ENCODE peak calls at places on chromosome 1, in eight cellular contexts. One of them, this sample, is unnamed.

GRCh38 chr1:10866314-10867091 is 70.1 kb upstream of the CASZ1 start:
- DNase-seq in GM12892: no peak
- DNase-seq in IMR-90: peak
- DNase-seq in gastrocnemius medialis: no peak
- DNase-seq in transverse colon: peak
- DNase-seq in sigmoid colon: no peak
- DNase-seq in body of pancreas: peak
- DNase-seq in right lobe of liver: no peak
- DNase-seq in this sample: no peak

GRCh38 chr1:201490708-201491131 is 16.2 kb downstream of the CSRP1 start:
- DNase-seq in right lobe of liver: no peak
- DNase-seq in sigmoid colon: peak
- DNase-seq in gastrocnemius medialis: no peak
- DNase-seq in GM12892: no peak
- DNase-seq in body of pancreas: no peak
- DNase-seq in IMR-90: no peak
- DNase-seq in transverse colon: no peak
- DNase-seq in this sample: no peak

GRCh38 chr1:115251340-115251748 is 86.7 kb downstream of the NGF start:
- DNase-seq in sigmoid colon: no peak
- DNase-seq in IMR-90: peak
- DNase-seq in right lobe of liver: no peak
- DNase-seq in GM12892: no peak
- DNase-seq in gastrocnemius medialis: no peak
- DNase-seq in body of pancreas: no peak
- DNase-seq in transverse colon: no peak
- DNase-seq in this sample: no peak

GRCh38 chr1:177665935-177666334 is 303.9 kb downstream of the SEC16B start:
- DNase-seq in IMR-90: no peak
- DNase-seq in GM12892: no peak
- DNase-seq in transverse colon: no peak
- DNase-seq in sigmoid colon: no peak
- DNase-seq in body of pancreas: no peak
- DNase-seq in gastrocnemius medialis: no peak
- DNase-seq in right lobe of liver: no peak
- DNase-seq in this sample: no peak

GRCh38 chr1:10793129-10793651 is 3.3 kb downstream of the CASZ1 start:
- DNase-seq in gastrocnemius medialis: no peak
- DNase-seq in body of pancreas: peak
- DNase-seq in sigmoid colon: no peak
- DNase-seq in transverse colon: peak
- DNase-seq in right lobe of liver: no peak
- DNase-seq in GM12892: no peak
- DNase-seq in IMR-90: no peak
- DNase-seq in this sample: no peak

GRCh38 chr1:186212574-186213224 is 162.4 kb downstream of the TPR start:
- DNase-seq in transverse colon: peak
- DNase-seq in gastrocnemius medialis: no peak
- DNase-seq in body of pancreas: peak
- DNase-seq in sigmoid colon: peak
- DNase-seq in IMR-90: peak
- DNase-seq in GM12892: peak
- DNase-seq in right lobe of liver: peak
- DNase-seq in this sample: peak

GRCh38 chr1:37473431-37474050 is 839 bp upstream of the ZC3H12A start:
- DNase-seq in right lobe of liver: no peak
- DNase-seq in IMR-90: no peak
- DNase-seq in GM12892: no peak
- DNase-seq in sigmoid colon: no peak
- DNase-seq in gastrocnemius medialis: no peak
- DNase-seq in body of pancreas: peak
- DNase-seq in transverse colon: no peak
- DNase-seq in this sample: peak

GRCh38 chr1:67590329-67590728 is 94.7 kb upstream of the GADD45A start:
- DNase-seq in right lobe of liver: no peak
- DNase-seq in gastrocnemius medialis: peak
- DNase-seq in IMR-90: peak
- DNase-seq in transverse colon: peak
- DNase-seq in GM12892: no peak
- DNase-seq in body of pancreas: no peak
- DNase-seq in sigmoid colon: peak
- DNase-seq in this sample: no peak

GRCh38 chr1:43388021-43388575 is 1.5 kb downstream of the MED8 start:
- DNase-seq in transverse colon: no peak
- DNase-seq in gastrocnemius medialis: no peak
- DNase-seq in GM12892: no peak
- DNase-seq in right lobe of liver: no peak
- DNase-seq in sigmoid colon: no peak
- DNase-seq in IMR-90: peak
- DNase-seq in body of pancreas: no peak
- DNase-seq in this sample: peak

GRCh38 chr1:7808253-7808844 is 24.3 kb downstream of the PER3 start:
- DNase-seq in right lobe of liver: no peak
- DNase-seq in body of pancreas: no peak
- DNase-seq in transverse colon: no peak
- DNase-seq in GM12892: no peak
- DNase-seq in sigmoid colon: no peak
- DNase-seq in IMR-90: peak
- DNase-seq in gastrocnemius medialis: no peak
- DNase-seq in this sample: peak

GRCh38 chr1:230366504-230366915 is 59.6 kb downstream of the PGBD5 start:
- DNase-seq in GM12892: no peak
- DNase-seq in IMR-90: no peak
- DNase-seq in right lobe of liver: no peak
- DNase-seq in body of pancreas: no peak
- DNase-seq in gastrocnemius medialis: peak
- DNase-seq in sigmoid colon: no peak
- DNase-seq in transverse colon: no peak
- DNase-seq in this sample: no peak

GRCh38 chr1:183024352-183025337 is 1.4 kb downstream of the LAMC1 start:
- DNase-seq in sigmoid colon: no peak
- DNase-seq in IMR-90: no peak
- DNase-seq in GM12892: no peak
- DNase-seq in body of pancreas: no peak
- DNase-seq in transverse colon: no peak
- DNase-seq in gastrocnemius medialis: no peak
- DNase-seq in right lobe of liver: no peak
- DNase-seq in this sample: peak

GRCh38 chr1:240092301-240093119 is 827 bp downstream of the FMN2 start:
- DNase-seq in transverse colon: peak
- DNase-seq in body of pancreas: peak
- DNase-seq in right lobe of liver: no peak
- DNase-seq in IMR-90: peak
- DNase-seq in gastrocnemius medialis: no peak
- DNase-seq in GM12892: peak
- DNase-seq in sigmoid colon: peak
- DNase-seq in this sample: no peak

GRCh38 chr1:29266912-29267311 is 30.6 kb downstream of the PTPRU start:
- DNase-seq in gastrocnemius medialis: no peak
- DNase-seq in GM12892: no peak
- DNase-seq in transverse colon: no peak
- DNase-seq in body of pancreas: no peak
- DNase-seq in IMR-90: no peak
- DNase-seq in sigmoid colon: no peak
- DNase-seq in right lobe of liver: no peak
- DNase-seq in this sample: no peak

GRCh38 chr1:48051466-48052126 is 54.4 kb upstream of the TRABD2B start:
- DNase-seq in IMR-90: no peak
- DNase-seq in body of pancreas: no peak
- DNase-seq in sigmoid colon: no peak
- DNase-seq in gastrocnemius medialis: no peak
- DNase-seq in right lobe of liver: no peak
- DNase-seq in GM12892: no peak
- DNase-seq in transverse colon: no peak
- DNase-seq in this sample: no peak

GRCh38 chr1:155001688-155002474 is 721 bp upstream of the ZBTB7B start:
- DNase-seq in transverse colon: peak
- DNase-seq in gastrocnemius medialis: peak
- DNase-seq in GM12892: peak
- DNase-seq in right lobe of liver: peak
- DNase-seq in body of pancreas: peak
- DNase-seq in sigmoid colon: peak
- DNase-seq in IMR-90: peak
- DNase-seq in this sample: peak
- TF ChIP-seq POLR2A in transverse colon: peak
- TF ChIP-seq POLR2A in gastrocnemius medialis: peak
- TF ChIP-seq POLR2A in GM12892: no peak
- TF ChIP-seq POLR2A in right lobe of liver: peak
- TF ChIP-seq POLR2A in body of pancreas: peak
- TF ChIP-seq POLR2A in sigmoid colon: peak
- TF ChIP-seq POLR2A in IMR-90: no peak
- TF ChIP-seq POLR2A in this sample: no peak

DNA sequence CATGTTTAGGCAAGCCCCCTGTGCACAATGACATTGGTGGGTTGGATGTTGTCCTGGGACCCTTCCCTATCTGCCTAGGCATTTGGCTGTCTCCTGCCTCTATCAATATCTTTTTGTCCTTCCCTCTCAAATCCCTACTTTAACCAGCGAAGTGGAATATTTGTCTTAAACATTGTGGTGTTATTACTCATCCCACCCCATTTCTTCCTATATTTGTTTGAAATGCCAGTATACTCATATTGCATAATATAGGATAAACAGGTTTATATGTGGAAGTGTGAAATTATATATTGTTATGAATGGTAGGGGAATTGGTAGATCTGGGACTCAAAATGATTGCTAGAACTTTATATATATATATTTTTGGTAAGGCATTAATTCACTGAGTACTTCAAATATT is 80.0 kb downstream of the ADGRL2 start:
- DNase-seq in gastrocnemius medialis: no peak
- DNase-seq in body of pancreas: no peak
- DNase-seq in GM12892: no peak
- DNase-seq in sigmoid colon: no peak
- DNase-seq in IMR-90: peak
- DNase-seq in transverse colon: no peak
- DNase-seq in right lobe of liver: no peak
- DNase-seq in this sample: peak
- TF ChIP-seq POLR2A in gastrocnemius medialis: no peak
- TF ChIP-seq POLR2A in body of pancreas: no peak
- TF ChIP-seq POLR2A in GM12892: no peak
- TF ChIP-seq POLR2A in sigmoid colon: no peak
- TF ChIP-seq POLR2A in IMR-90: no peak
- TF ChIP-seq POLR2A in transverse colon: no peak
- TF ChIP-seq POLR2A in right lobe of liver: no peak
- TF ChIP-seq POLR2A in this sample: no peak

DNA sequence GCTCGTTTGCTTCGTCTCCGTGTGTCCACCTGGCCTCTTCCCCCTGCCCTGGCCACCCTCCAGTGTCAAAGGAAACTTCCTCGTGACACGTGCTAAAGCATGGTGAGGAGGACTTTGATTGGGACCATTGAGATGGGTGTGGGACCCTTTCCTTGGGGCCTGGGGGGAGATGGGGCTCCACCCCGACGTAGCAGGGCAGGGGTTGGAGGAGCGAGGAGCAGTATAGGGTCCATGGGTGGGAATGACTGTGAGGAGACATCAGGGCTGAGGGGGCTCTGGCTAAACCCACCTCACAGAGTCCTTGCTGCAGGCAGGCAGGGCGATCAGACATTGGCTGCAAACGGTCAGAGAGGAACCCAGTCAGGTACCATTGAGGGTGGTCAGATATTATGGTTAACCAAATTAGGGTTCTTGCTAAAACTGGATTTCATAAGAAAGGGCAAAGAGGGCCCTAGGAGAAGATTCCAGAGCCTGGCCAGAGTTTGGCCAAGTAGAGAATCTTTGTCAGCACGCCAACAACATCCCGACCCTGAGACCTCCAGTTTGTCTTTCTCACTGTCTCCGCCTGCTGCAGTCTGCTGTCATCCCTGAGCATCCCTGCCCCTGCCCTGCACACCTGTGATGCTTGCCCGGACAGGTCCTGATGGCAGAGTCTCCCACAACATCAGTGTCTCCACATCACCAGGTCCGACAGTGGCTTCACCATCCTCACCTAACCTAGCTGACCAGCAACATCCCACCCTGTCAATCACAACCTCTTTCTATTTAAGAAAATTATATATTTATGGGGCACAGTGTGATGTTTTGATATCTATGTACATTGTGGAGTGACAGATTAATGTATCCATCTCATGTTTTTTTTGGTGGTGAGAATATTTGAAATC is 8.0 kb downstream of the RNF187 start:
- DNase-seq in body of pancreas: no peak
- DNase-seq in gastrocnemius medialis: no peak
- DNase-seq in transverse colon: no peak
- DNase-seq in right lobe of liver: no peak
- DNase-seq in GM12892: no peak
- DNase-seq in sigmoid colon: peak
- DNase-seq in IMR-90: no peak
- DNase-seq in this sample: no peak
- TF ChIP-seq POLR2A in body of pancreas: no peak
- TF ChIP-seq POLR2A in gastrocnemius medialis: no peak
- TF ChIP-seq POLR2A in transverse colon: no peak
- TF ChIP-seq POLR2A in right lobe of liver: no peak
- TF ChIP-seq POLR2A in GM12892: no peak
- TF ChIP-seq POLR2A in sigmoid colon: no peak
- TF ChIP-seq POLR2A in IMR-90: no peak
- TF ChIP-seq POLR2A in this sample: peak

GRCh38 chr1:6613361-6614018 is at the start of gene PHF13:
- DNase-seq in body of pancreas: peak
- DNase-seq in right lobe of liver: peak
- DNase-seq in transverse colon: peak
- DNase-seq in sigmoid colon: peak
- DNase-seq in IMR-90: peak
- DNase-seq in GM12892: peak
- DNase-seq in gastrocnemius medialis: peak
- DNase-seq in this sample: peak
- TF ChIP-seq POLR2A in body of pancreas: peak
- TF ChIP-seq POLR2A in right lobe of liver: peak
- TF ChIP-seq POLR2A in transverse colon: peak
- TF ChIP-seq POLR2A in sigmoid colon: peak
- TF ChIP-seq POLR2A in IMR-90: peak
- TF ChIP-seq POLR2A in GM12892: peak
- TF ChIP-seq POLR2A in gastrocnemius medialis: peak
- TF ChIP-seq POLR2A in this sample: no peak

DNA sequence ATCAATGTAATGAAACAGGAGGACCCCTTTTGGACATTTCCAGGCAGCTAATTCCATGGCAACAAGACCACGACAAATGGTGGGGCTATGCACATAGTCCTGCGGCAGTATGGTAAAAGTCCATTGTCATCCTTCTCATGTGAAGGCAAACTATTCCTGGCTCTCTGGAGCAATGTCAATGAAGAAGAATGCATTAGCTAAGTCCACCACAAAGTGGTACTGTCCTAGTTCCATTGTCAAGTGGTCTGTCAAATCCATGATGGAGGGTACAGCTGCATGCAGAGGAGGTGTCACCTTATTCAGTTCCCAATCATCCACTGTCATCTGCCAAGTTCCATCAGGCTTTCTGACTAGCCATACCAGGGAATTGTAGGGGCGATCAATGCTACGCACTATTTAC is 110.1 kb downstream of the GDAP2 start:
- DNase-seq in sigmoid colon: no peak
- DNase-seq in transverse colon: no peak
- DNase-seq in right lobe of liver: no peak
- DNase-seq in body of pancreas: no peak
- DNase-seq in GM12892: no peak
- DNase-seq in gastrocnemius medialis: no peak
- DNase-seq in IMR-90: no peak
- DNase-seq in this sample: no peak
- TF ChIP-seq POLR2A in sigmoid colon: no peak
- TF ChIP-seq POLR2A in transverse colon: no peak
- TF ChIP-seq POLR2A in right lobe of liver: no peak
- TF ChIP-seq POLR2A in body of pancreas: no peak
- TF ChIP-seq POLR2A in GM12892: no peak
- TF ChIP-seq POLR2A in gastrocnemius medialis: no peak
- TF ChIP-seq POLR2A in IMR-90: no peak
- TF ChIP-seq POLR2A in this sample: no peak

GRCh38 chr1:154955718-154956513 is at the start of gene PBXIP1:
- DNase-seq in right lobe of liver: peak
- DNase-seq in body of pancreas: peak
- DNase-seq in sigmoid colon: peak
- DNase-seq in IMR-90: peak
- DNase-seq in transverse colon: peak
- DNase-seq in GM12892: peak
- DNase-seq in gastrocnemius medialis: peak
- DNase-seq in this sample: peak
- TF ChIP-seq POLR2A in right lobe of liver: peak
- TF ChIP-seq POLR2A in body of pancreas: peak
- TF ChIP-seq POLR2A in sigmoid colon: peak
- TF ChIP-seq POLR2A in IMR-90: peak
- TF ChIP-seq POLR2A in transverse colon: peak
- TF ChIP-seq POLR2A in GM12892: no peak
- TF ChIP-seq POLR2A in gastrocnemius medialis: peak
- TF ChIP-seq POLR2A in this sample: peak